ENCODE peak calls at places on chromosomes 11 and 22, in nine cellular contexts. One of them, this sample, is unnamed.

GRCh38 chr22:41223535-41223934 is 17.2 kb downstream of the CHADL start:
- DNase-seq in NCI-H510A treated with DMSO at 0.1 percent for 48 hours: no peak
- DNase-seq in stomach: no peak
- DNase-seq in hypothalamus: no peak
- DNase-seq in D341Med: no peak
- DNase-seq in left colon: no peak
- DNase-seq in PC-3: no peak
- DNase-seq in HTR-8/SVneo: no peak
- DNase-seq in hepatic stellate cell: no peak
- DNase-seq in this sample: no peak

GRCh38 chr22:24156146-24156914 is 25.0 kb upstream of the SUSD2 start:
- DNase-seq in NCI-H510A treated with DMSO at 0.1 percent for 48 hours: no peak
- DNase-seq in stomach: peak
- DNase-seq in hypothalamus: no peak
- DNase-seq in D341Med: peak
- DNase-seq in left colon: peak
- DNase-seq in PC-3: peak
- DNase-seq in HTR-8/SVneo: peak
- DNase-seq in hepatic stellate cell: peak
- DNase-seq in this sample: peak

GRCh38 chr11:57323503-57324153 is 1.1 kb downstream of the TNKS1BP1 start:
- DNase-seq in NCI-H510A treated with DMSO at 0.1 percent for 48 hours: no peak
- DNase-seq in stomach: no peak
- DNase-seq in hypothalamus: no peak
- DNase-seq in D341Med: no peak
- DNase-seq in left colon: no peak
- DNase-seq in PC-3: no peak
- DNase-seq in HTR-8/SVneo: no peak
- DNase-seq in hepatic stellate cell: peak
- DNase-seq in this sample: no peak

GRCh38 chr22:39362932-39363331 is 13.1 kb downstream of the SYNGR1 start:
- DNase-seq in NCI-H510A treated with DMSO at 0.1 percent for 48 hours: no peak
- DNase-seq in stomach: no peak
- DNase-seq in hypothalamus: no peak
- DNase-seq in D341Med: no peak
- DNase-seq in left colon: no peak
- DNase-seq in PC-3: no peak
- DNase-seq in HTR-8/SVneo: no peak
- DNase-seq in hepatic stellate cell: no peak
- DNase-seq in this sample: no peak

GRCh38 chr11:16769386-16769785 is 30.9 kb downstream of the C11orf58 start:
- DNase-seq in NCI-H510A treated with DMSO at 0.1 percent for 48 hours: no peak
- DNase-seq in stomach: no peak
- DNase-seq in hypothalamus: no peak
- DNase-seq in D341Med: no peak
- DNase-seq in left colon: no peak
- DNase-seq in PC-3: no peak
- DNase-seq in HTR-8/SVneo: no peak
- DNase-seq in hepatic stellate cell: no peak
- DNase-seq in this sample: no peak

GRCh38 chr11:62383822-62384221 is 35.0 kb upstream of the SCGB1A1 start:
- DNase-seq in NCI-H510A treated with DMSO at 0.1 percent for 48 hours: no peak
- DNase-seq in stomach: peak
- DNase-seq in hypothalamus: no peak
- DNase-seq in D341Med: no peak
- DNase-seq in left colon: no peak
- DNase-seq in PC-3: no peak
- DNase-seq in HTR-8/SVneo: no peak
- DNase-seq in hepatic stellate cell: no peak
- DNase-seq in this sample: no peak

GRCh38 chr22:21984793-21985192 is 2.2 kb upstream of the TOP3B start:
- DNase-seq in NCI-H510A treated with DMSO at 0.1 percent for 48 hours: no peak
- DNase-seq in stomach: no peak
- DNase-seq in hypothalamus: no peak
- DNase-seq in D341Med: peak
- DNase-seq in left colon: no peak
- DNase-seq in PC-3: peak
- DNase-seq in HTR-8/SVneo: no peak
- DNase-seq in hepatic stellate cell: peak
- DNase-seq in this sample: no peak

GRCh38 chr11:706439-706956 is 467 bp downstream of the EPS8L2 start:
- DNase-seq in NCI-H510A treated with DMSO at 0.1 percent for 48 hours: no peak
- DNase-seq in stomach: peak
- DNase-seq in hypothalamus: no peak
- DNase-seq in D341Med: no peak
- DNase-seq in left colon: peak
- DNase-seq in PC-3: peak
- DNase-seq in HTR-8/SVneo: no peak
- DNase-seq in hepatic stellate cell: peak
- DNase-seq in this sample: no peak